ENCODE peak calls at places on chromosomes 16 and 17, in ten cellular contexts. F is fibroblast of lung; B is CD4-positive, CD25-positive, alpha-beta regulatory T cell; N is heart left ventricle; L is esophagus squamous epithelium; T is pancreas; K is cardiac muscle cell; X is left lung; Z is endodermal cell; D is prostate gland. A is an unnamed sample.

GRCh38 chr16:66295191-66295590 is 71.3 kb upstream of the CDH5 start:
- DNase-seq in F (no peak), B (no peak), N (no peak), L (no peak), T (no peak), K (no peak), X (no peak), Z (peak), D (no peak), A (no peak)

GRCh38 chr16:47848481-47849109 is 307.2 kb downstream of the ABCC12 start:
- DNase-seq in F (peak), B (no peak), N (no peak), L (no peak), T (no peak), K (peak), X (no peak), Z (no peak), D (no peak), A (no peak)

GRCh38 chr16:57764341-57765159 is 29.0 kb downstream of the KATNB1 start:
- DNase-seq in F (peak), B (peak), N (peak), L (no peak), T (peak), K (peak), X (peak), Z (peak), D (no peak), A (no peak)

GRCh38 chr16:66699898-66700297 is 3.4 kb upstream of the CMTM4 start:
- DNase-seq in F (no peak), B (no peak), N (no peak), L (no peak), T (no peak), K (no peak), X (no peak), Z (no peak), D (no peak), A (no peak)

GRCh38 chr16:14510939-14511797 is 118.9 kb downstream of the PARN start:
- DNase-seq in F (peak), B (no peak), N (no peak), L (no peak), T (no peak), K (peak), X (no peak), Z (no peak), D (no peak), A (no peak)

GRCh38 chr16:28609631-28610594 is at the start of gene SULT1A1:
- DNase-seq in F (no peak), B (no peak), N (peak), L (no peak), T (peak), K (peak), X (peak), Z (peak), D (no peak), A (no peak)

GRCh38 chr16:69890114-69890890 is 60.8 kb upstream of the CLEC18A start:
- DNase-seq in F (peak), B (no peak), N (peak), L (no peak), T (no peak), K (peak), X (peak), Z (peak), D (peak), A (peak)

GRCh38 chr16:76278086-76278485 is 885 bp downstream of the CNTNAP4 start:
- DNase-seq in F (no peak), B (no peak), N (no peak), L (no peak), T (no peak), K (no peak), X (no peak), Z (no peak), D (no peak), A (no peak)

GRCh38 chr17:82883461-82884031 is 43.7 kb upstream of the ZNF750 start:
- DNase-seq in F (no peak), B (no peak), N (peak), L (no peak), T (no peak), K (no peak), X (no peak), Z (no peak), D (no peak), A (no peak)

GRCh38 chr16:1102333-1102700 is 6.3 kb upstream of the C1QTNF8 start:
- DNase-seq in F (no peak), B (no peak), N (no peak), L (no peak), T (no peak), K (no peak), X (no peak), Z (no peak), D (no peak), A (no peak)

GRCh38 chr17:27428781-27429505 is 27.3 kb upstream of the KSR1 start:
- DNase-seq in F (no peak), B (no peak), N (no peak), L (no peak), T (no peak), K (no peak), X (no peak), Z (no peak), D (no peak), A (no peak)

GRCh38 chr17:68290268-68290954 is 516 bp downstream of the SLC16A6 start:
- DNase-seq in F (no peak), B (peak), N (peak), L (no peak), T (peak), K (no peak), X (peak), Z (peak), D (peak), A (no peak)
- H3K27ac ChIP-seq in F (peak), B (peak), N (peak), L (peak), T (peak), K (no peak), X (peak), Z (no peak), D (peak), A (no peak)

GRCh38 chr17:12622726-12623125 is 43.0 kb upstream of the MYOCD start:
- DNase-seq in F (peak), B (no peak), N (no peak), L (no peak), T (no peak), K (peak), X (no peak), Z (no peak), D (no peak), A (peak)

GRCh38 chr17:12618557-12618956 is 47.1 kb upstream of the MYOCD start:
- DNase-seq in F (peak), B (no peak), N (no peak), L (no peak), T (no peak), K (no peak), X (no peak), Z (no peak), D (no peak), A (no peak)

GRCh38 chr17:12619444-12620199 is 46.1 kb upstream of the MYOCD start:
- DNase-seq in F (peak), B (no peak), N (no peak), L (no peak), T (no peak), K (no peak), X (no peak), Z (no peak), D (no peak), A (peak)

GRCh38 chr17:12623220-12623848 is 42.4 kb upstream of the MYOCD start:
- DNase-seq in F (no peak), B (no peak), N (no peak), L (no peak), T (no peak), K (no peak), X (no peak), Z (no peak), D (no peak), A (no peak)

GRCh38 chr17:12620200-12620720 is 45.4 kb upstream of the MYOCD start:
- DNase-seq in F (peak), B (no peak), N (no peak), L (no peak), T (no peak), K (peak), X (no peak), Z (no peak), D (no peak), A (no peak)
- H3K27ac ChIP-seq in F (no peak), B (no peak), N (no peak), L (no peak), T (no peak), K (no peak), X (no peak), Z (no peak), D (no peak), A (peak)

DNA sequence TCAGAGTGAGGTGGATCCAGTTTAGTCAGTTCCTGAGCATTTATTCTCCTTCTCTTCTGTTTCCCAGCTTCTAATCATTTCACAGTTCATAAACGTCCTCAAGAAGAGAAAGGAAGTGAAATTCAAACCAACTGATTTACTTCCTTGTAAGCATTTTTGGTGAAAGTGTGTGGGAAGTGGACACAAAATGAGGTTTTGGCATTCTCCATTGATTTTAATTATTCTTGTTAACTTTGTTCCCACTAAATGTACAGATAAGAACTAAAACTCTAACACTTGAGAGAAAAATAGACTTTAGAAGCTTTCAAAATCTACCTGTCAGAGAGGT is 42.7 kb upstream of the CORO6 start:
- DNase-seq in F (no peak), B (no peak), N (no peak), L (no peak), T (no peak), K (no peak), X (no peak), Z (no peak), D (no peak), A (no peak)
- H3K27ac ChIP-seq in F (no peak), B (no peak), N (peak), L (peak), T (no peak), K (peak), X (peak), Z (no peak), D (no peak), A (no peak)

GRCh38 chr17:17836250-17836817 is 452 bp downstream of the SREBF1 start:
- DNase-seq in F (peak), B (peak), N (peak), L (peak), T (peak), K (peak), X (peak), Z (peak), D (peak), A (peak)

GRCh38 chr17:17836818-17837379 is at the start of gene SREBF1:
- DNase-seq in F (peak), B (peak), N (peak), L (no peak), T (peak), K (peak), X (peak), Z (peak), D (no peak), A (no peak)

GRCh38 chr17:17839792-17840707 is 3.3 kb upstream of the SREBF1 start:
- DNase-seq in F (peak), B (peak), N (peak), L (peak), T (peak), K (peak), X (peak), Z (peak), D (peak), A (peak)

GRCh38 chr17:17837380-17837821 is 615 bp upstream of the SREBF1 start:
- DNase-seq in F (peak), B (no peak), N (no peak), L (no peak), T (no peak), K (peak), X (no peak), Z (peak), D (no peak), A (peak)

DNA sequence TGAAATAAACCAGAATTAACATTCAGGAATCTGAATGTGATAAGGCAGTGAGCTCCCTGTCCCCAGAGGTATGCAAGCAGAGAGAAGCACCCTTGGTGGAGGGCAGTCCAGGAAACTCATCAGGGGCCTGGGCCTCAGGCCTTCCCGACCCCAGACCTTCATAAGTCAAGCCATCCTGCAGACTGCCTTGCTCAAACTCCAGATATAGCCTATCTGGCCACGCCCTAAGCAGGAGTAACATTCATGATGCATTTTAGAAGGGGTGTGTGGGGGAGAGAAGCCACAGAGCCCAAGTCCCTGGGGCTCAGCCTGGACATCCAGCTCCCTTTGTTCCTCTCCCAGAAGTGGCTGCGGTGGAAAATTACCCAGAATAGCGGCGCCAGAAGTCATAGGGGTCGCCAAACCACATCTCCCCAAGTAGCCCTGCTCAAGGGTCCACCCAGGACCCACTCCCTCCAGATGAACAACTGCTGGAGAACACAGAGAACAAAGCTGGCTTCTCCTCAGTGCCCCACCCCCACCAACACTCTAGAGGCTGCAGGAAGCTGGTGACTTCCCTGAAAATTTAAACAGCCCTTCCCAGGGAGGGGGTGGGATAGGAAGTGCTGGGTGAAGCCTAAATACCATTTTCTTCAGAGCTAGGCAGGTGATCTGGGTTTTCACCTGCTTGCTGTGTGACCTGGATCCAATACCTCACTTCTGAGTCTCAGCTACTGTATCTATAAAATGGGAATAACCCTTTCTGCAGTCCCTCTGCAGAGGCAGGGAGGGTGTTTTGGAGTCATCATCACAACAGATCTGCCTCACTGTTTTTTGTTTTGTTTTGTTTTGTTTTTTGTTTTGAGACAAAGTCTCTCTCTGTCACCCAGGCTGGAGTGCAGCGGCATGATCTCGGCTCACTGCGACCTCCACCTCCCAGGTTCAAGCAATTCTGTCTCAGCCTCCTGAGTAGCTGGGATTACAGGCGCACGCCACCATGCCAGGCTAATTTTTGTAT is 1.5 kb upstream of the SREBF1 start:
- DNase-seq in F (peak), B (no peak), N (no peak), L (no peak), T (no peak), K (peak), X (peak), Z (peak), D (peak), A (no peak)
- H3K27ac ChIP-seq in F (peak), B (no peak), N (peak), L (peak), T (peak), K (peak), X (peak), Z (peak), D (peak), A (peak)

GRCh38 chr16:84690088-84690819 is 9.5 kb upstream of the USP10 start:
- DNase-seq in F (no peak), B (no peak), N (no peak), L (no peak), T (no peak), K (no peak), X (no peak), Z (no peak), D (no peak), A (no peak)
- H3K27ac ChIP-seq in F (no peak), B (no peak), N (no peak), L (no peak), T (no peak), K (no peak), X (no peak), Z (no peak), D (no peak), A (no peak)

GRCh38 chr17:42194133-42194899 is at the start of gene GHDC:
- DNase-seq in F (peak), B (peak), N (peak), L (no peak), T (peak), K (peak), X (peak), Z (peak), D (peak), A (peak)
- H3K27ac ChIP-seq in F (peak), B (peak), N (peak), L (peak), T (peak), K (no peak), X (peak), Z (no peak), D (peak), A (peak)

DNA sequence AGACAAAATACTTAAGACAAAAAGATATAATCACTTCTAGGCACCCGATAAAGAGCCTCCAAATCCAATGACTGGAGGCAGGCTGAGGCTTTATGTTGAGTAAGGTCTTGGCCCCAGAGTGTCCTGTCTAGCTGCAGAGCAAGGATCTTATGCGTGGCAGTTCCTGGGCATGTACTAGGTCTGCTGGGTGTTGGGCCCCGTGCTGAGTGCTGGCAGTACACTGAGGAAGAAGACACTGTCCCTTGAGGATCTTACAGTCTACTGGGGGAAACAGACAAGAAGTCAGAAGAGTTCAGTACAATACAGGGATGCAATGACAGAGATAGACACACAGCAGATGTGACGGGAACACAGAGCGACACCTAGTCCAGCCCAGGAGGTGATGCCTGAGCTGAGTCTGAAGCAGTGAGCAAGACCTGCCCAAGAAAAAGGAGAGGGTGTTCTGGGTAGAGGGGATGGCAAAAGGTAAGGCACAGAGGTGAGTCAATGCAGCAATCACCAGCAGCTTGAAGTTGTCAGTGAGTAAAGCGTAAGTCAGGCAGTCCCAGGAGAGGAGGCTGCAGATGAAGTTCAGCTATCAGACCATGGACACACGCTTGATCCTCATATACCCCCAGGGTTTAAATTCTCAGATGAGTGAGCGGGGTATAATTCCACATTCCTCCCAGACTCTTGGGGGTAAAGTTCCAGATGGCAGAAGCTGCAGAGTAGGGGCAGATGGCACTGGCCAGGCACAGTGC is 18.1 kb downstream of the MAP3K14 start:
- DNase-seq in F (no peak), B (no peak), N (no peak), L (no peak), T (no peak), K (no peak), X (no peak), Z (peak), D (no peak), A (no peak)
- H3K27ac ChIP-seq in F (no peak), B (no peak), N (peak), L (peak), T (peak), K (no peak), X (peak), Z (peak), D (no peak), A (peak)

GRCh38 chr16:68636064-68636551 is 9.0 kb upstream of the CDH3 start:
- DNase-seq in F (no peak), B (no peak), N (no peak), L (no peak), T (no peak), K (no peak), X (no peak), Z (no peak), D (peak), A (peak)
- H3K27ac ChIP-seq in F (no peak), B (no peak), N (no peak), L (peak), T (no peak), K (no peak), X (no peak), Z (no peak), D (no peak), A (peak)

GRCh38 chr17:65177901-65178300 is 40.7 kb downstream of the RGS9 start:
- DNase-seq in F (peak), B (no peak), N (no peak), L (no peak), T (no peak), K (peak), X (no peak), Z (no peak), D (no peak), A (no peak)
- H3K27ac ChIP-seq in F (no peak), B (no peak), N (no peak), L (no peak), T (no peak), K (no peak), X (no peak), Z (no peak), D (no peak), A (no peak)

DNA sequence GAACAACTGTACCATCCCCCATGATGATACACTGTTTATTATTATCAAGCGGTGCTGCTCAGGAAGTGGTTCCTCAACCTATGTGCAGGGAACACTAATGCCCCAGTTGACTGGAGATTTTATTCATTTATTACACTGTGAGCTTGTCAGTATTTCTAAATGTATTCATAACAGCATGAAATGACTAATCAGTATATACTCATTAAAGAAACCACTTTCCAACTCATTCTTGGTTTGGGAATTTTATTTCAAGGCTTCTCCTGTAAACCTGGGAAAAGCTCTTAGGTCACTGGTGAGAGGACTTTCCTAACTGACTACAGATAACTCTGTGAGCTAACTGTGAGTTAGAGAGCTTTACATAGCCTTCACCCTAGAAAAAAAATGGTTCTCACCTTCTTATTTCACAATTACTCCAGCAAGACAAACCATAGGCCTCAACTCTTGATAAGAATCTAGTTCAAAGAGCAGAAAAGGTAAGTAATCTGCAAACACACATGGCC is 42.5 kb downstream of the NXPH3 start:
- DNase-seq in F (no peak), B (no peak), N (no peak), L (no peak), T (no peak), K (no peak), X (no peak), Z (no peak), D (no peak), A (no peak)
- H3K27ac ChIP-seq in F (no peak), B (peak), N (no peak), L (no peak), T (no peak), K (peak), X (peak), Z (no peak), D (no peak), A (peak)